ENCODE peak calls at places on chromosomes 1 and 21, in six cellular contexts. M is activated B cell treated with CpG ODN at 0.5 μM for 24 hours, Z is GM12878, C is fibroblast of pulmonary artery, B is psoas muscle, E is progenitor cell of endocrine pancreas. S is an unnamed sample.

GRCh38 chr1:196477262-196477661 is 131.0 kb downstream of the KCNT2 start:
- DNase-seq in M (no peak), Z (no peak), C (no peak), B (no peak), E (no peak), S (no peak)

GRCh38 chr1:186042216-186042615 is 308.0 kb downstream of the HMCN1 start:
- DNase-seq in M (no peak), Z (no peak), C (peak), B (no peak), E (no peak), S (no peak)

GRCh38 chr1:237320890-237321289 is 278.9 kb downstream of the RYR2 start:
- DNase-seq in M (no peak), Z (no peak), C (no peak), B (no peak), E (no peak), S (no peak)

GRCh38 chr1:12616709-12617373 is 1.2 kb downstream of the DHRS3 start:
- DNase-seq in M (no peak), Z (no peak), C (no peak), B (peak), E (no peak), S (no peak)

GRCh38 chr1:14803002-14803789 is 204.7 kb downstream of the KAZN start:
- DNase-seq in M (no peak), Z (no peak), C (no peak), B (no peak), E (no peak), S (no peak)

GRCh38 chr1:64171797-64172281 is 31.6 kb upstream of the UBE2U start:
- DNase-seq in M (no peak), Z (peak), C (peak), B (no peak), E (no peak), S (no peak)

GRCh38 chr1:59919742-59920141 is 6.8 kb downstream of the CYP2J2 start:
- DNase-seq in M (no peak), Z (no peak), C (no peak), B (no peak), E (no peak), S (no peak)

GRCh38 chr1:186236921-186237320 is 138.1 kb downstream of the TPR start:
- DNase-seq in M (no peak), Z (no peak), C (peak), B (no peak), E (no peak), S (no peak)

GRCh38 chr1:156656779-156657160 is 14.9 kb downstream of the BCAN start:
- DNase-seq in M (no peak), Z (no peak), C (no peak), B (no peak), E (no peak), S (no peak)

GRCh38 chr21:39313042-39313456 is 383 bp downstream of the BRWD1 start:
- DNase-seq in M (no peak), Z (no peak), C (no peak), B (no peak), E (peak), S (no peak)

GRCh38 chr1:245356891-245357585 is 202.3 kb downstream of the KIF26B start:
- DNase-seq in M (no peak), Z (no peak), C (no peak), B (no peak), E (no peak), S (no peak)

GRCh38 chr1:33966346-33967141 is 102.7 kb downstream of the HMGB4 start:
- DNase-seq in M (no peak), Z (no peak), C (no peak), B (no peak), E (no peak), S (no peak)

GRCh38 chr1:12177999-12178441 is 11.2 kb downstream of the TNFRSF1B start:
- DNase-seq in M (no peak), Z (no peak), C (peak), B (peak), E (no peak), S (no peak)

GRCh38 chr1:208438262-208438661 is 194.1 kb upstream of the PLXNA2 start:
- DNase-seq in M (no peak), Z (no peak), C (no peak), B (no peak), E (no peak), S (no peak)

GRCh38 chr1:197761654-197762053 is 13.6 kb downstream of the DENND1B start:
- DNase-seq in M (no peak), Z (no peak), C (no peak), B (no peak), E (no peak), S (no peak)

GRCh38 chr1:200619894-200620272 is 668 bp downstream of the KIF14 start:
- DNase-seq in M (no peak), Z (no peak), C (no peak), B (no peak), E (no peak), S (no peak)

GRCh38 chr1:201702936-201703335 is 126.0 kb upstream of the IPO9 start:
- DNase-seq in M (no peak), Z (no peak), C (no peak), B (no peak), E (no peak), S (no peak)

GRCh38 chr1:67171978-67172377 is 5.7 kb downstream of the IL23R start:
- DNase-seq in M (no peak), Z (no peak), C (no peak), B (no peak), E (no peak), S (no peak)

GRCh38 chr21:37667380-37667779 is 248.9 kb downstream of the KCNJ6 start:
- DNase-seq in M (no peak), Z (no peak), C (no peak), B (no peak), E (no peak), S (no peak)

DNA sequence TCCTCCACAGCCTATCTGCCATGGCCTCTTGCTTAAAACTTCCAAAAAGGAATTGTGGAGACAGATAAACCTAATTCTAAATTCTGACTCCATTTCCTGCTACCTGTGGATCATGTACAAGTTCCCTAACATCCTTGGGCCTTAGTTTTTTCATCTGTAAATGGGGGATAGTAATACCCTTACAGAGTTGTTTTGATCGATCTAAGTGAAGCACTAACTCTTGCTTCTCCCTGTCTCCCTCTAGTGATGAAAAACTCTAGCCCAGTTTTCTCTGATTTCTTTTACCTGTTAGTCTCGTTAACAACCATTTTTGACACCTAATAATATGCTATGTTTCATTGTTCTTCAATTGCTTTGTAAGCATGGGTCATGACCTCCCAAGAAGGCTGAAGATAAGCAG is 65.9 kb downstream of the TM2D1 start:
- DNase-seq in M (no peak), Z (no peak), C (no peak), B (no peak), E (no peak), S (no peak)
- TF ChIP-seq CTCF in M (no peak), Z (peak), C (peak), B (no peak), E (peak), S (no peak)

DNA sequence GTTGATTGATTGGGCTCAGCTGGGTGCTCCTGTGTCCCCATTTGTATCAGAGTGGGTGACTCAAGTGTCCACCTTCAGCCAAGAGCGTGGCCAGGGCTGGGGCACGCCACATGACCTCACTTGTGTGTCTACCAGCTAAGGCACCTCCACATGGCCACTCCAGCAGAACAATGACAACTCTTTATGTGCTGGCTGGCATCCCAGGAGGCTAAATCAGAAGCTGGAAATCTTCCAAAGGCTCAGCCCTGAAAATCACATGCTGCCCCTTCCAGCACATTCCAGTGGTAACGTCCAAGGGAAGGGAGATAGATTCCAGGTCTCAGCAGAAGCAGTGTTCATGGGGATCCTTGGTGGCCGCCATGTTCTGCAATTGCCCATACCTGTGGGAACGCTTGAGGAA is 585.5 kb downstream of the AJAP1 start:
- DNase-seq in M (no peak), Z (no peak), C (no peak), B (no peak), E (no peak), S (no peak)
- TF ChIP-seq CTCF in M (no peak), Z (no peak), C (no peak), B (no peak), E (no peak), S (no peak)

GRCh38 chr1:47333578-47333921 is at the start of gene CMPK1:
- DNase-seq in M (peak), Z (peak), C (peak), B (peak), E (no peak), S (peak)
- TF ChIP-seq CTCF in M (no peak), Z (no peak), C (peak), B (no peak), E (peak), S (peak)

GRCh38 chr21:45293214-45293725 is 5.6 kb upstream of the POFUT2 start:
- DNase-seq in M (no peak), Z (no peak), C (no peak), B (no peak), E (peak), S (no peak)
- TF ChIP-seq CTCF in M (no peak), Z (no peak), C (no peak), B (no peak), E (no peak), S (no peak)